ENCODE peak calls at places on chromosomes 7 and 10, in eight cellular contexts. One of them, this sample, is unnamed.

GRCh38 chr7:159166530-159166929 is 21.9 kb upstream of the VIPR2 start:
- ATAC-seq in GM12878: no peak
- ATAC-seq in GM23338: no peak
- ATAC-seq in K562: no peak
- ATAC-seq in HCT116: no peak
- ATAC-seq in HepG2: no peak
- ATAC-seq in upper lobe of left lung: no peak
- ATAC-seq in Panc1: no peak
- ATAC-seq in this sample: no peak

GRCh38 chr10:102235991-102236390 is 5.3 kb downstream of the PITX3 start:
- ATAC-seq in GM12878: no peak
- ATAC-seq in upper lobe of left lung: no peak
- ATAC-seq in HCT116: no peak
- ATAC-seq in Panc1: no peak
- ATAC-seq in K562: no peak
- ATAC-seq in HepG2: no peak
- ATAC-seq in GM23338: no peak
- ATAC-seq in this sample: no peak

GRCh38 chr10:44973323-44974081 is 5.1 kb downstream of the DEPP1 start:
- ATAC-seq in HepG2: no peak
- ATAC-seq in upper lobe of left lung: no peak
- ATAC-seq in K562: no peak
- ATAC-seq in GM12878: peak; percentile 45
- ATAC-seq in Panc1: no peak
- ATAC-seq in GM23338: peak; percentile 9
- ATAC-seq in HCT116: no peak
- ATAC-seq in this sample: no peak

GRCh38 chr10:129419386-129419785 is 47.7 kb upstream of the MGMT start:
- ATAC-seq in Panc1: no peak
- ATAC-seq in GM23338: peak; percentile 33
- ATAC-seq in HepG2: no peak
- ATAC-seq in GM12878: no peak
- ATAC-seq in K562: no peak
- ATAC-seq in upper lobe of left lung: no peak
- ATAC-seq in HCT116: no peak
- ATAC-seq in this sample: no peak

GRCh38 chr7:12584940-12585339 is 14.4 kb downstream of the SCIN start:
- ATAC-seq in HepG2: no peak
- ATAC-seq in GM23338: no peak
- ATAC-seq in Panc1: no peak
- ATAC-seq in HCT116: no peak
- ATAC-seq in GM12878: peak; percentile 98
- ATAC-seq in upper lobe of left lung: peak; percentile 84
- ATAC-seq in K562: peak; percentile 62
- ATAC-seq in this sample: peak; percentile 55

GRCh38 chr10:58280485-58280884 is 11.5 kb downstream of the CISD1 start:
- ATAC-seq in K562: no peak
- ATAC-seq in Panc1: peak; percentile 34
- ATAC-seq in GM12878: no peak
- ATAC-seq in upper lobe of left lung: no peak
- ATAC-seq in GM23338: no peak
- ATAC-seq in HepG2: no peak
- ATAC-seq in HCT116: no peak
- ATAC-seq in this sample: no peak

GRCh38 chr10:6737080-6737641 is 157.1 kb upstream of the PRKCQ start:
- ATAC-seq in GM12878: no peak
- ATAC-seq in Panc1: no peak
- ATAC-seq in HCT116: peak; percentile 93
- ATAC-seq in K562: no peak
- ATAC-seq in GM23338: peak; percentile 78
- ATAC-seq in upper lobe of left lung: no peak
- ATAC-seq in HepG2: no peak
- ATAC-seq in this sample: no peak

GRCh38 chr7:118288098-118288497 is 63.6 kb downstream of the ANKRD7 start:
- ATAC-seq in upper lobe of left lung: no peak
- ATAC-seq in HepG2: no peak
- ATAC-seq in Panc1: no peak
- ATAC-seq in GM12878: peak; percentile 52
- ATAC-seq in K562: no peak
- ATAC-seq in HCT116: no peak
- ATAC-seq in GM23338: no peak
- ATAC-seq in this sample: no peak

GRCh38 chr10:4062072-4062471 is 277.1 kb upstream of the KLF6 start:
- ATAC-seq in GM12878: no peak
- ATAC-seq in upper lobe of left lung: peak; percentile 68
- ATAC-seq in HCT116: no peak
- ATAC-seq in GM23338: no peak
- ATAC-seq in HepG2: no peak
- ATAC-seq in K562: no peak
- ATAC-seq in Panc1: peak; percentile 17
- ATAC-seq in this sample: peak; percentile 85

GRCh38 chr7:158539711-158540146 is 47.9 kb downstream of the PTPRN2 start:
- ATAC-seq in HCT116: peak; percentile 27
- ATAC-seq in upper lobe of left lung: no peak
- ATAC-seq in K562: peak; percentile 15
- ATAC-seq in GM12878: no peak
- ATAC-seq in GM23338: no peak
- ATAC-seq in Panc1: peak; percentile 36
- ATAC-seq in HepG2: no peak
- ATAC-seq in this sample: peak; percentile 22

GRCh38 chr10:50332108-50332846 is 81.0 kb upstream of the ASAH2 start:
- ATAC-seq in GM23338: peak; percentile 65
- ATAC-seq in HCT116: no peak
- ATAC-seq in K562: peak; percentile 74
- ATAC-seq in HepG2: peak; percentile 74
- ATAC-seq in GM12878: no peak
- ATAC-seq in upper lobe of left lung: no peak
- ATAC-seq in Panc1: no peak
- ATAC-seq in this sample: no peak

GRCh38 chr10:62071846-62072281 is 170.4 kb downstream of the ARID5B start:
- ATAC-seq in GM12878: no peak
- ATAC-seq in GM23338: peak; percentile 48
- ATAC-seq in HepG2: no peak
- ATAC-seq in HCT116: no peak
- ATAC-seq in Panc1: no peak
- ATAC-seq in K562: no peak
- ATAC-seq in upper lobe of left lung: no peak
- ATAC-seq in this sample: peak; percentile 40

GRCh38 chr7:141325275-141325674 is 225.9 kb upstream of the AGK start:
- ATAC-seq in upper lobe of left lung: no peak
- ATAC-seq in HCT116: no peak
- ATAC-seq in GM23338: peak; percentile 61
- ATAC-seq in Panc1: no peak
- ATAC-seq in GM12878: no peak
- ATAC-seq in HepG2: no peak
- ATAC-seq in K562: no peak
- ATAC-seq in this sample: no peak

GRCh38 chr10:6300106-6300783 is 97.5 kb downstream of the PFKFB3 start:
- ATAC-seq in Panc1: no peak
- ATAC-seq in HepG2: no peak
- ATAC-seq in K562: no peak
- ATAC-seq in upper lobe of left lung: peak; percentile 71
- ATAC-seq in HCT116: peak; percentile 20
- ATAC-seq in GM23338: no peak
- ATAC-seq in GM12878: peak; percentile 82
- ATAC-seq in this sample: no peak

GRCh38 chr7:155951554-155952158 is 139.4 kb upstream of the SHH start:
- ATAC-seq in K562: no peak
- ATAC-seq in upper lobe of left lung: peak; percentile 55
- ATAC-seq in Panc1: peak; percentile 95
- ATAC-seq in HCT116: peak; percentile 86
- ATAC-seq in GM23338: no peak
- ATAC-seq in HepG2: peak; percentile 89
- ATAC-seq in GM12878: no peak
- ATAC-seq in this sample: no peak

GRCh38 chr7:80231719-80232118 is 97.1 kb downstream of the GNAI1 start:
- ATAC-seq in HepG2: no peak
- ATAC-seq in GM12878: no peak
- ATAC-seq in HCT116: peak; percentile 40
- ATAC-seq in Panc1: no peak
- ATAC-seq in K562: no peak
- ATAC-seq in upper lobe of left lung: no peak
- ATAC-seq in GM23338: no peak
- ATAC-seq in this sample: no peak

GRCh38 chr7:94245500-94245899 is 149.2 kb upstream of the COL1A2 start:
- ATAC-seq in GM23338: no peak
- ATAC-seq in HCT116: no peak
- ATAC-seq in GM12878: no peak
- ATAC-seq in K562: no peak
- ATAC-seq in Panc1: no peak
- ATAC-seq in upper lobe of left lung: no peak
- ATAC-seq in HepG2: no peak
- ATAC-seq in this sample: no peak

GRCh38 chr10:117442521-117442920 is 67.3 kb upstream of the PDZD8 start:
- ATAC-seq in upper lobe of left lung: no peak
- ATAC-seq in GM23338: peak; percentile 67
- ATAC-seq in K562: peak; percentile 21
- ATAC-seq in GM12878: peak; percentile 43
- ATAC-seq in Panc1: peak; percentile 61
- ATAC-seq in HCT116: peak; percentile 62
- ATAC-seq in HepG2: peak; percentile 25
- ATAC-seq in this sample: no peak

GRCh38 chr10:23370106-23370505 is 25.5 kb upstream of the C10orf67 start:
- ATAC-seq in K562: no peak
- ATAC-seq in Panc1: no peak
- ATAC-seq in HCT116: no peak
- ATAC-seq in HepG2: no peak
- ATAC-seq in GM23338: no peak
- ATAC-seq in upper lobe of left lung: no peak
- ATAC-seq in GM12878: no peak
- ATAC-seq in this sample: no peak

GRCh38 chr10:49052069-49052468 is 63.3 kb downstream of the VSTM4 start:
- ATAC-seq in upper lobe of left lung: no peak
- ATAC-seq in GM23338: no peak
- ATAC-seq in GM12878: peak; percentile 20
- ATAC-seq in HepG2: no peak
- ATAC-seq in Panc1: no peak
- ATAC-seq in K562: no peak
- ATAC-seq in HCT116: no peak
- ATAC-seq in this sample: no peak

GRCh38 chr10:49054753-49055152 is 60.6 kb downstream of the VSTM4 start:
- ATAC-seq in GM12878: no peak
- ATAC-seq in HepG2: no peak
- ATAC-seq in K562: no peak
- ATAC-seq in upper lobe of left lung: no peak
- ATAC-seq in GM23338: no peak
- ATAC-seq in Panc1: no peak
- ATAC-seq in HCT116: no peak
- ATAC-seq in this sample: no peak

GRCh38 chr10:49055231-49055850 is 60.0 kb downstream of the VSTM4 start:
- ATAC-seq in Panc1: no peak
- ATAC-seq in K562: no peak
- ATAC-seq in HCT116: no peak
- ATAC-seq in GM12878: no peak
- ATAC-seq in GM23338: no peak
- ATAC-seq in HepG2: no peak
- ATAC-seq in upper lobe of left lung: no peak
- ATAC-seq in this sample: no peak

GRCh38 chr10:49053998-49054692 is 61.2 kb downstream of the VSTM4 start:
- ATAC-seq in upper lobe of left lung: no peak
- ATAC-seq in GM12878: no peak
- ATAC-seq in K562: no peak
- ATAC-seq in Panc1: no peak
- ATAC-seq in HCT116: no peak
- ATAC-seq in HepG2: no peak
- ATAC-seq in GM23338: no peak
- ATAC-seq in this sample: no peak

GRCh38 chr10:49053053-49053997 is 62.0 kb downstream of the VSTM4 start:
- ATAC-seq in K562: no peak
- ATAC-seq in upper lobe of left lung: no peak
- ATAC-seq in GM23338: no peak
- ATAC-seq in GM12878: peak; percentile 88
- ATAC-seq in HCT116: no peak
- ATAC-seq in Panc1: no peak
- ATAC-seq in HepG2: no peak
- ATAC-seq in this sample: no peak
- TF ChIP-seq POLR2AphosphoS5 in K562: no peak
- TF ChIP-seq POLR2AphosphoS5 in upper lobe of left lung: no peak
- TF ChIP-seq POLR2AphosphoS5 in GM23338: no peak
- TF ChIP-seq POLR2AphosphoS5 in GM12878: no peak
- TF ChIP-seq POLR2AphosphoS5 in HCT116: no peak
- TF ChIP-seq POLR2AphosphoS5 in Panc1: no peak
- TF ChIP-seq POLR2AphosphoS5 in HepG2: no peak
- TF ChIP-seq POLR2AphosphoS5 in this sample: no peak

DNA sequence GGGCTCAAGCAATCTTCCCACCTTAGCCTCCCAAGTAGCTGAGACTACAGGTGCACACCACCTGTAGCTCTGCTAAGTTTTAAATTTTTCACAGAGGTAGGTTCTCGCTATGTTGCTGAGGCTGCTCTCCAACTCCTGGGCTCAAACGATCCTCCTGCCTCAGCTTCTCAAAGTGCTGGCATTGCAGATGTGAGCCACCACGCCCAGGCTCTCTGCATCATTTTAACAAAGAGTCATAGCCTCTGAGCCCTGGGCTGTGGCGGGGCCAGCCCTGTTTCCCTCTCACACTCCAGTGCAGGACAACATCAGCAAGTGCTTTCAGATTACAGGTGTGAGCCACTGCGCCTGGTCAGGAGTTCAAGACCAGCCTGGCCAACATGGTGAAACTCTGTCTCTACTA is 102.5 kb downstream of the COL26A1 start:
- ATAC-seq in GM12878: no peak
- ATAC-seq in K562: no peak
- ATAC-seq in HCT116: no peak
- ATAC-seq in Panc1: no peak
- ATAC-seq in GM23338: no peak
- ATAC-seq in HepG2: no peak
- ATAC-seq in upper lobe of left lung: no peak
- ATAC-seq in this sample: no peak
- TF ChIP-seq CTCF in GM12878: no peak
- TF ChIP-seq CTCF in K562: no peak
- TF ChIP-seq CTCF in HCT116: no peak
- TF ChIP-seq CTCF in Panc1: no peak
- TF ChIP-seq CTCF in GM23338: no peak
- TF ChIP-seq CTCF in HepG2: no peak
- TF ChIP-seq CTCF in upper lobe of left lung: no peak
- TF ChIP-seq CTCF in this sample: no peak

GRCh38 chr10:73850863-73851461 is 23.4 kb downstream of the CAMK2G start:
- ATAC-seq in K562: no peak
- ATAC-seq in GM23338: peak; percentile 20
- ATAC-seq in HCT116: no peak
- ATAC-seq in HepG2: no peak
- ATAC-seq in Panc1: peak; percentile 8
- ATAC-seq in upper lobe of left lung: peak; percentile 62
- ATAC-seq in GM12878: no peak
- ATAC-seq in this sample: peak; percentile 89
- TF ChIP-seq POLR2AphosphoS5 in K562: no peak
- TF ChIP-seq POLR2AphosphoS5 in GM23338: no peak
- TF ChIP-seq POLR2AphosphoS5 in HCT116: no peak
- TF ChIP-seq POLR2AphosphoS5 in HepG2: no peak
- TF ChIP-seq POLR2AphosphoS5 in Panc1: no peak
- TF ChIP-seq POLR2AphosphoS5 in upper lobe of left lung: peak; percentile 32
- TF ChIP-seq POLR2AphosphoS5 in GM12878: no peak
- TF ChIP-seq POLR2AphosphoS5 in this sample: peak; percentile 75

DNA sequence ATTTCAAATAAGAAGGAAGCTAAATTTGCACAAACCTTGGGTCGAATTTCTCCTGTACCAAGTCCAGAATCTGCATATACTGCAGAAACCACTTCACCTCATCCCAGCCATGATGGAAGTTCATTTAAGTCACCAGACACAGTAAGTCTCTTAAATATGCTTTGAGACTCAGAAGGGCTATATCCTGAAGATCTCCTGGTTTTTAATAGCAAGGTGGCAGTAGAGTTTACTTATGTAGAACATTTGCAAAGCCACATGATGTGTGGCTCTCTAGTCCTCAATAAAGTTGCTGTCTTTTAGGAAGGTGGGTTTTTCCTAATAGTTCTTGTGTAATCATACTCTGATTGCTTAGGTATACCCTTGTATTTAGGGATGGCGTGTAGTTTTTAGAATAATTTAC is 8.7 kb downstream of the DBF4 start:
- ATAC-seq in K562: no peak
- ATAC-seq in Panc1: no peak
- ATAC-seq in upper lobe of left lung: no peak
- ATAC-seq in HepG2: no peak
- ATAC-seq in GM23338: no peak
- ATAC-seq in HCT116: no peak
- ATAC-seq in GM12878: peak; percentile 34
- ATAC-seq in this sample: no peak
- TF ChIP-seq CTCF in K562: no peak
- TF ChIP-seq CTCF in Panc1: peak; percentile 8
- TF ChIP-seq CTCF in upper lobe of left lung: no peak
- TF ChIP-seq CTCF in HepG2: no peak
- TF ChIP-seq CTCF in GM23338: no peak
- TF ChIP-seq CTCF in HCT116: no peak
- TF ChIP-seq CTCF in GM12878: peak; percentile 20
- TF ChIP-seq CTCF in this sample: no peak